ENCODE peak calls at places on chromosome 2, in five cellular contexts. N is IMR-90, G is mesendoderm, T is neuronal stem cell, K is trophoblast cell. O is an unnamed sample.

GRCh38 chr2:232928564-232929302 is 58.7 kb downstream of the SNORC start:
- DNase-seq in T (peak; percentile 33), N (no peak), K (no peak), G (peak; percentile 36), O (peak; percentile 56)

GRCh38 chr2:137238065-137238464 is 472.7 kb downstream of the THSD7B start:
- DNase-seq in K (no peak), T (no peak), N (no peak), G (no peak), O (no peak)

GRCh38 chr2:185979546-185980071 is 241.0 kb downstream of the FSIP2 start:
- DNase-seq in K (peak; percentile 51), N (no peak), G (peak; percentile 24), T (no peak), O (no peak)

GRCh38 chr2:161417428-161418274 is 1.6 kb downstream of the TBR1 start:
- DNase-seq in T (peak; percentile 18), N (no peak), G (peak; percentile 54), K (no peak), O (peak; percentile 34)

GRCh38 chr2:62920070-62920469 is 130.6 kb upstream of the OTX1 start:
- DNase-seq in N (peak; percentile 39), K (peak; percentile 4), T (no peak), G (no peak), O (no peak)

GRCh38 chr2:60961457-60961856 is 56.1 kb upstream of the PEX13 start:
- DNase-seq in T (no peak), K (peak; percentile 74), N (peak; percentile 75), G (no peak), O (no peak)

GRCh38 chr2:138497294-138497693 is 4.3 kb upstream of the SPOPL start:
- DNase-seq in G (no peak), N (no peak), T (no peak), K (no peak), O (no peak)

GRCh38 chr2:98334439-98335078 is 11.7 kb upstream of the CNGA3 start:
- DNase-seq in N (peak; percentile 91), G (peak; percentile 65), K (no peak), T (no peak), O (peak; percentile 46)

GRCh38 chr2:47277187-47277586 is 122.1 kb upstream of the STPG4 start:
- DNase-seq in G (no peak), K (no peak), T (no peak), N (no peak), O (no peak)

GRCh38 chr2:203470371-203470770 is 64.7 kb downstream of the RAPH1 start:
- DNase-seq in K (no peak), G (no peak), T (no peak), N (no peak), O (no peak)

GRCh38 chr2:28802975-28803429 is 7.6 kb upstream of the SPDYA start:
- DNase-seq in K (no peak), G (peak; percentile 64), N (peak; percentile 81), T (no peak), O (no peak)

GRCh38 chr2:96321230-96322103 is 3.6 kb upstream of the ITPRIPL1 start:
- DNase-seq in G (peak; percentile 54), K (no peak), N (peak; percentile 14), T (peak; percentile 51), O (peak; percentile 72)

GRCh38 chr2:234289789-234290188 is 207.1 kb downstream of the ARL4C start:
- DNase-seq in G (no peak), K (peak; percentile 89), T (no peak), N (peak; percentile 88), O (no peak)

GRCh38 chr2:182668671-182669070 is 47.4 kb upstream of the DNAJC10 start:
- DNase-seq in G (peak; percentile 22), T (no peak), K (no peak), N (peak; percentile 11), O (peak; percentile 30)

GRCh38 chr2:122999258-122999657 is 1025.8 kb upstream of the CNTNAP5 start:
- DNase-seq in N (no peak), T (no peak), K (no peak), G (no peak), O (no peak)
- H3K4ac ChIP-seq in N (no peak overlapping the region), T (no peak overlapping the region), K (no peak overlapping the region), G (no peak overlapping the region), O (no peak overlapping the region)

GRCh38 chr2:9675369-9676351 is 44.9 kb upstream of the YWHAQ start:
- DNase-seq in K (peak; percentile 27), G (peak; percentile 96), T (no peak), N (peak; percentile 96), O (peak; percentile 43)
- H4K8ac ChIP-seq in K (no peak overlapping the region), G (no peak overlapping the region), T (no peak overlapping the region), N (peak overlapping the region; percentile 11), O (no peak overlapping the region)

DNA sequence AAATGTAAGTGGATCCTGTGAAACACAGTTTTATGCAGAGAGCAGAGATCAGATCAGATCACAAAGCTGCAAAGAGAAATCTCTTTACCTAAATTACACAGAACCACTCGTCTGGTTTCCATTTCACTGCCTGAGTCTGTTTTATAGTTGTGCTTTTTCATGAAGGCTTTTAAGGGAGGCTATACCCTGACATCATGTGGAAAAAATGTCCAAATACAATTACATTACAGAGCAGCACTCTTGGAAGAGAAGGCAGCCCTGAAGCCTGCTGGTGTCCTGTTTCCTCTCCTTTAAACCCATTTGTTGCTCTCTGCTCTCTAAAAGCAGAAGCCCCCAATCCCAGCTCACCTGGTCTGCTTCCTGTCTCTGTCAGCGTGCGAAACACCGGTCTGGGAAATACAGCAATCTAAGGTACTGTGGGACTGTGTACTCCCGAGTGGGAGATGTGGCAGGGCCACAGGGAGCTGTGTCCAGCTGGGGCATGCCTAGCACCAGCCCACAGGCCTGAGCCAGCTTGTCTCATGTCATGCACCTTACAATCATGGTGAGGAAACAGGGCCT is 24.8 kb upstream of the ZFP36L2 start:
- DNase-seq in K (no peak), N (peak; percentile 86), G (peak; percentile 45), T (no peak), O (no peak)
- H3K4ac ChIP-seq in K (no peak overlapping the region), N (peak overlapping the region; percentile 84), G (no peak overlapping the region), T (no peak overlapping the region), O (no peak overlapping the region)

GRCh38 chr2:42830922-42831574 is 38.7 kb upstream of the HAAO start:
- DNase-seq in N (no peak), T (no peak), K (no peak), G (peak; percentile 78), O (no peak)

GRCh38 chr2:42827647-42828486 is 35.5 kb upstream of the HAAO start:
- DNase-seq in N (peak; percentile 74), K (peak; percentile 84), T (peak; percentile 84), G (peak; percentile 82), O (peak; percentile 89)

GRCh38 chr2:42828487-42829416 is 36.4 kb upstream of the HAAO start:
- DNase-seq in K (peak; percentile 56), T (peak; percentile 79), N (peak; percentile 63), G (peak; percentile 84), O (peak; percentile 86)

GRCh38 chr2:42832289-42832634 is 39.9 kb upstream of the HAAO start:
- DNase-seq in G (no peak), N (no peak), K (no peak), T (no peak), O (no peak)

GRCh38 chr2:42829556-42830510 is 37.5 kb upstream of the HAAO start:
- DNase-seq in K (no peak), T (no peak), G (no peak), N (no peak), O (no peak)
- H4K8ac ChIP-seq in K (no peak overlapping the region), T (no peak overlapping the region), G (no peak overlapping the region), N (no peak overlapping the region), O (no peak overlapping the region)

GRCh38 chr2:156215656-156216055 is 116.9 kb downstream of the NR4A2 start:
- DNase-seq in G (no peak), N (no peak), K (no peak), T (no peak), O (no peak)
- H3K4ac ChIP-seq in G (no peak overlapping the region), N (no peak overlapping the region), K (no peak overlapping the region), T (no peak overlapping the region), O (no peak overlapping the region)

DNA sequence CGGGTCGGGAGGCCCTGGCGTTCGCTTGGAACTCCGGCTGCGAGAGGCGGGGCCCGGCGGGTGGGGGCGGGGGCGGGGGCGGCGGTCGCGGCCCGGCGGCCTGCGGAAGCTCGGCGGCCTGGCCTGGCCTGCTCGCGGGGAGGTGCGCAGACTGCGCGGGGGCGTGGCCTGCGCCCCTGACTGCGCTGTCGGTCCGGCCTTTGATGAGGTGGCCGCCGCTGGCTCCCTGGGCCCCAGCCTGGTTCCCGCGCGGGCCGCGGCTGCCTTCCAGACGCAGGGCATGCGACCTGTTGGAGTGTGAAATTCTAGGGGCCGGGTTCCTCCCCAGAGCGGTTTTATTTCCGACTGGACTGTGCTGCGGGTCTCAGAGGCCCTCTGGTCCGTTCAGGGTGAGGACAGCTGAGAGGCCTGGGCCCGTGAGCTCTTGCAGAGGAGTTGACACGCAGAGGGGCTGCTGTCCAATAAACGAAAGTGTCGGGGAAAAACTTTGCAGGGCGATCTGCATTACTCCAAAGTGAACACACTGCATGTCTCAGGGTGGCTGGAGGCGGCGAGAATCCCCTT is 629 bp downstream of the NRBP1 start:
- DNase-seq in K (peak; percentile 81), G (peak; percentile 92), T (peak; percentile 79), N (peak; percentile 82), O (peak; percentile 89)
- H4K8ac ChIP-seq in K (peak overlapping the region; percentile 77), G (peak overlapping the region; percentile 91), T (no peak overlapping the region), N (no peak overlapping the region), O (no peak overlapping the region)